ENCODE peak calls at places on chromosomes 12 and 14, in five cellular contexts. One of them, this sample, is unnamed.

GRCh38 chr12:67483871-67484554 is 164.5 kb upstream of the DYRK2 start:
- DNase-seq in CD8-positive, alpha-beta T cell: no peak
- DNase-seq in stimulated activated CD4-positive, alpha-beta T cell treated with anti-CD3 and anti-CD28 coated beads, TNF-alpha, amount 100 ng/mL, for 48 hours: no peak
- DNase-seq in effector memory CD8-positive, alpha-beta T cell: no peak
- DNase-seq in pancreas: no peak
- DNase-seq in this sample: no peak

GRCh38 chr14:68561531-68562007 is 231.3 kb downstream of the ZFP36L1 start:
- DNase-seq in CD8-positive, alpha-beta T cell: no peak
- DNase-seq in stimulated activated CD4-positive, alpha-beta T cell treated with anti-CD3 and anti-CD28 coated beads, TNF-alpha, amount 100 ng/mL, for 48 hours: no peak
- DNase-seq in effector memory CD8-positive, alpha-beta T cell: no peak
- DNase-seq in pancreas: no peak
- DNase-seq in this sample: no peak

GRCh38 chr12:12272869-12273268 is 6.0 kb upstream of the LRP6 start:
- DNase-seq in CD8-positive, alpha-beta T cell: no peak
- DNase-seq in stimulated activated CD4-positive, alpha-beta T cell treated with anti-CD3 and anti-CD28 coated beads, TNF-alpha, amount 100 ng/mL, for 48 hours: no peak
- DNase-seq in effector memory CD8-positive, alpha-beta T cell: no peak
- DNase-seq in pancreas: no peak
- DNase-seq in this sample: no peak

GRCh38 chr14:103115845-103116572 is 7.3 kb upstream of the TNFAIP2 start:
- DNase-seq in CD8-positive, alpha-beta T cell: no peak
- DNase-seq in stimulated activated CD4-positive, alpha-beta T cell treated with anti-CD3 and anti-CD28 coated beads, TNF-alpha, amount 100 ng/mL, for 48 hours: no peak
- DNase-seq in effector memory CD8-positive, alpha-beta T cell: no peak
- DNase-seq in pancreas: no peak
- DNase-seq in this sample: no peak

GRCh38 chr14:20630340-20631022 is 11.0 kb downstream of the OR6S1 start:
- DNase-seq in CD8-positive, alpha-beta T cell: no peak
- DNase-seq in stimulated activated CD4-positive, alpha-beta T cell treated with anti-CD3 and anti-CD28 coated beads, TNF-alpha, amount 100 ng/mL, for 48 hours: peak
- DNase-seq in effector memory CD8-positive, alpha-beta T cell: peak
- DNase-seq in pancreas: no peak
- DNase-seq in this sample: peak

GRCh38 chr14:29900609-29901350 is 26.9 kb downstream of the PRKD1 start:
- DNase-seq in CD8-positive, alpha-beta T cell: no peak
- DNase-seq in stimulated activated CD4-positive, alpha-beta T cell treated with anti-CD3 and anti-CD28 coated beads, TNF-alpha, amount 100 ng/mL, for 48 hours: no peak
- DNase-seq in effector memory CD8-positive, alpha-beta T cell: no peak
- DNase-seq in pancreas: no peak
- DNase-seq in this sample: no peak

GRCh38 chr12:103327676-103328075 is 168.1 kb downstream of the C12orf42 start:
- DNase-seq in CD8-positive, alpha-beta T cell: no peak
- DNase-seq in stimulated activated CD4-positive, alpha-beta T cell treated with anti-CD3 and anti-CD28 coated beads, TNF-alpha, amount 100 ng/mL, for 48 hours: no peak
- DNase-seq in effector memory CD8-positive, alpha-beta T cell: no peak
- DNase-seq in pancreas: no peak
- DNase-seq in this sample: no peak

GRCh38 chr12:26017484-26018211 is 59.2 kb downstream of the RASSF8 start:
- DNase-seq in CD8-positive, alpha-beta T cell: peak
- DNase-seq in stimulated activated CD4-positive, alpha-beta T cell treated with anti-CD3 and anti-CD28 coated beads, TNF-alpha, amount 100 ng/mL, for 48 hours: no peak
- DNase-seq in effector memory CD8-positive, alpha-beta T cell: no peak
- DNase-seq in pancreas: no peak
- DNase-seq in this sample: no peak

GRCh38 chr12:51004504-51004903 is 21.7 kb downstream of the SLC11A2 start:
- DNase-seq in CD8-positive, alpha-beta T cell: no peak
- DNase-seq in stimulated activated CD4-positive, alpha-beta T cell treated with anti-CD3 and anti-CD28 coated beads, TNF-alpha, amount 100 ng/mL, for 48 hours: no peak
- DNase-seq in effector memory CD8-positive, alpha-beta T cell: no peak
- DNase-seq in pancreas: no peak
- DNase-seq in this sample: no peak

GRCh38 chr12:12097821-12098688 is 27.3 kb downstream of the BCL2L14 start:
- DNase-seq in CD8-positive, alpha-beta T cell: no peak
- DNase-seq in stimulated activated CD4-positive, alpha-beta T cell treated with anti-CD3 and anti-CD28 coated beads, TNF-alpha, amount 100 ng/mL, for 48 hours: no peak
- DNase-seq in effector memory CD8-positive, alpha-beta T cell: no peak
- DNase-seq in pancreas: no peak
- DNase-seq in this sample: no peak

GRCh38 chr14:69093551-69094421 is 59.1 kb downstream of the DCAF5 start:
- DNase-seq in CD8-positive, alpha-beta T cell: no peak
- DNase-seq in stimulated activated CD4-positive, alpha-beta T cell treated with anti-CD3 and anti-CD28 coated beads, TNF-alpha, amount 100 ng/mL, for 48 hours: no peak
- DNase-seq in effector memory CD8-positive, alpha-beta T cell: no peak
- DNase-seq in pancreas: no peak
- DNase-seq in this sample: no peak

GRCh38 chr12:121748571-121749265 is 36.2 kb downstream of the TMEM120B start:
- DNase-seq in CD8-positive, alpha-beta T cell: no peak
- DNase-seq in stimulated activated CD4-positive, alpha-beta T cell treated with anti-CD3 and anti-CD28 coated beads, TNF-alpha, amount 100 ng/mL, for 48 hours: no peak
- DNase-seq in effector memory CD8-positive, alpha-beta T cell: no peak
- DNase-seq in pancreas: no peak
- DNase-seq in this sample: no peak

GRCh38 chr12:69425417-69425816 is 44.8 kb upstream of the FRS2 start:
- DNase-seq in CD8-positive, alpha-beta T cell: no peak
- DNase-seq in stimulated activated CD4-positive, alpha-beta T cell treated with anti-CD3 and anti-CD28 coated beads, TNF-alpha, amount 100 ng/mL, for 48 hours: no peak
- DNase-seq in effector memory CD8-positive, alpha-beta T cell: no peak
- DNase-seq in pancreas: no peak
- DNase-seq in this sample: no peak

GRCh38 chr12:94768398-94769039 is 118.2 kb upstream of the TMCC3 start:
- DNase-seq in CD8-positive, alpha-beta T cell: no peak
- DNase-seq in stimulated activated CD4-positive, alpha-beta T cell treated with anti-CD3 and anti-CD28 coated beads, TNF-alpha, amount 100 ng/mL, for 48 hours: no peak
- DNase-seq in effector memory CD8-positive, alpha-beta T cell: no peak
- DNase-seq in pancreas: no peak
- DNase-seq in this sample: no peak

GRCh38 chr12:40898505-40898904 is 206.3 kb downstream of the CNTN1 start:
- DNase-seq in CD8-positive, alpha-beta T cell: no peak
- DNase-seq in stimulated activated CD4-positive, alpha-beta T cell treated with anti-CD3 and anti-CD28 coated beads, TNF-alpha, amount 100 ng/mL, for 48 hours: no peak
- DNase-seq in effector memory CD8-positive, alpha-beta T cell: no peak
- DNase-seq in pancreas: no peak
- DNase-seq in this sample: no peak

GRCh38 chr12:61902403-61902802 is 357.8 kb upstream of the USP15 start:
- DNase-seq in CD8-positive, alpha-beta T cell: no peak
- DNase-seq in stimulated activated CD4-positive, alpha-beta T cell treated with anti-CD3 and anti-CD28 coated beads, TNF-alpha, amount 100 ng/mL, for 48 hours: no peak
- DNase-seq in effector memory CD8-positive, alpha-beta T cell: no peak
- DNase-seq in pancreas: no peak
- DNase-seq in this sample: no peak

GRCh38 chr14:68924392-68925158 is 54.5 kb downstream of the ACTN1 start:
- DNase-seq in CD8-positive, alpha-beta T cell: no peak
- DNase-seq in stimulated activated CD4-positive, alpha-beta T cell treated with anti-CD3 and anti-CD28 coated beads, TNF-alpha, amount 100 ng/mL, for 48 hours: no peak
- DNase-seq in effector memory CD8-positive, alpha-beta T cell: no peak
- DNase-seq in pancreas: peak
- DNase-seq in this sample: no peak

GRCh38 chr12:132322206-132323132 is 6.9 kb downstream of the GALNT9 start:
- DNase-seq in CD8-positive, alpha-beta T cell: no peak
- DNase-seq in stimulated activated CD4-positive, alpha-beta T cell treated with anti-CD3 and anti-CD28 coated beads, TNF-alpha, amount 100 ng/mL, for 48 hours: no peak
- DNase-seq in effector memory CD8-positive, alpha-beta T cell: no peak
- DNase-seq in pancreas: peak
- DNase-seq in this sample: no peak

GRCh38 chr12:108310489-108310888 is 28.6 kb downstream of the CMKLR1 start:
- DNase-seq in CD8-positive, alpha-beta T cell: no peak
- DNase-seq in stimulated activated CD4-positive, alpha-beta T cell treated with anti-CD3 and anti-CD28 coated beads, TNF-alpha, amount 100 ng/mL, for 48 hours: no peak
- DNase-seq in effector memory CD8-positive, alpha-beta T cell: no peak
- DNase-seq in pancreas: no peak
- DNase-seq in this sample: no peak

GRCh38 chr12:97465012-97465345 is 2.4 kb downstream of the RMST start:
- DNase-seq in CD8-positive, alpha-beta T cell: no peak
- DNase-seq in stimulated activated CD4-positive, alpha-beta T cell treated with anti-CD3 and anti-CD28 coated beads, TNF-alpha, amount 100 ng/mL, for 48 hours: no peak
- DNase-seq in effector memory CD8-positive, alpha-beta T cell: no peak
- DNase-seq in pancreas: no peak
- DNase-seq in this sample: no peak

GRCh38 chr12:32755654-32756475 is at the start of gene YARS2:
- DNase-seq in CD8-positive, alpha-beta T cell: peak
- DNase-seq in stimulated activated CD4-positive, alpha-beta T cell treated with anti-CD3 and anti-CD28 coated beads, TNF-alpha, amount 100 ng/mL, for 48 hours: peak
- DNase-seq in effector memory CD8-positive, alpha-beta T cell: peak
- DNase-seq in pancreas: peak
- DNase-seq in this sample: peak

GRCh38 chr12:104736307-104736706 is 221.8 kb downstream of the SLC41A2 start:
- DNase-seq in CD8-positive, alpha-beta T cell: no peak
- DNase-seq in stimulated activated CD4-positive, alpha-beta T cell treated with anti-CD3 and anti-CD28 coated beads, TNF-alpha, amount 100 ng/mL, for 48 hours: no peak
- DNase-seq in effector memory CD8-positive, alpha-beta T cell: no peak
- DNase-seq in pancreas: no peak
- DNase-seq in this sample: no peak

GRCh38 chr12:127070512-127071157 is 1196.3 kb upstream of the TMEM132C start:
- DNase-seq in CD8-positive, alpha-beta T cell: no peak
- DNase-seq in stimulated activated CD4-positive, alpha-beta T cell treated with anti-CD3 and anti-CD28 coated beads, TNF-alpha, amount 100 ng/mL, for 48 hours: no peak
- DNase-seq in effector memory CD8-positive, alpha-beta T cell: no peak
- DNase-seq in pancreas: no peak
- DNase-seq in this sample: no peak

GRCh38 chr12:6211421-6211869 is 11.2 kb downstream of the CD9 start:
- DNase-seq in CD8-positive, alpha-beta T cell: no peak
- DNase-seq in stimulated activated CD4-positive, alpha-beta T cell treated with anti-CD3 and anti-CD28 coated beads, TNF-alpha, amount 100 ng/mL, for 48 hours: no peak
- DNase-seq in effector memory CD8-positive, alpha-beta T cell: no peak
- DNase-seq in pancreas: no peak
- DNase-seq in this sample: no peak

GRCh38 chr12:30440826-30441602 is 254.7 kb downstream of the IPO8 start:
- DNase-seq in CD8-positive, alpha-beta T cell: no peak
- DNase-seq in stimulated activated CD4-positive, alpha-beta T cell treated with anti-CD3 and anti-CD28 coated beads, TNF-alpha, amount 100 ng/mL, for 48 hours: no peak
- DNase-seq in effector memory CD8-positive, alpha-beta T cell: no peak
- DNase-seq in pancreas: no peak
- DNase-seq in this sample: no peak

GRCh38 chr12:51048601-51049369 is 658 bp downstream of the LETMD1 start:
- DNase-seq in CD8-positive, alpha-beta T cell: no peak
- DNase-seq in stimulated activated CD4-positive, alpha-beta T cell treated with anti-CD3 and anti-CD28 coated beads, TNF-alpha, amount 100 ng/mL, for 48 hours: no peak
- DNase-seq in effector memory CD8-positive, alpha-beta T cell: no peak
- DNase-seq in pancreas: no peak
- DNase-seq in this sample: no peak

GRCh38 chr14:37599527-37600368 is 4.3 kb downstream of the TTC6 start:
- DNase-seq in CD8-positive, alpha-beta T cell: no peak
- DNase-seq in stimulated activated CD4-positive, alpha-beta T cell treated with anti-CD3 and anti-CD28 coated beads, TNF-alpha, amount 100 ng/mL, for 48 hours: no peak
- DNase-seq in effector memory CD8-positive, alpha-beta T cell: no peak
- DNase-seq in pancreas: peak
- DNase-seq in this sample: no peak

GRCh38 chr14:100486025-100486828 is 101.0 kb downstream of the BEGAIN start:
- DNase-seq in CD8-positive, alpha-beta T cell: peak
- DNase-seq in stimulated activated CD4-positive, alpha-beta T cell treated with anti-CD3 and anti-CD28 coated beads, TNF-alpha, amount 100 ng/mL, for 48 hours: peak
- DNase-seq in effector memory CD8-positive, alpha-beta T cell: peak
- DNase-seq in pancreas: peak
- DNase-seq in this sample: no peak

This sample was measured in B cell.